ENCODE peak calls at places on chromosomes 3 and 15, in ten cellular contexts. L is A549, Q is neural progenitor cell, E is mammary epithelial cell, W is fibroblast of lung, Z is Karpas-422, C is MM.1S, Y is GM23338, T is OCI-LY7, R is PC-9. U is an unnamed sample.

GRCh38 chr3:117600666-117601065 is 891.1 kb downstream of the TUSC7 start:
- DNase-seq in L (no peak), Q (no peak), E (no peak), W (no peak), Z (no peak), C (no peak), Y (no peak), T (no peak), R (no peak), U (no peak)

GRCh38 chr15:74800559-74801094 is 12.0 kb upstream of the LMAN1L start:
- DNase-seq in L (no peak), Q (no peak), E (no peak), W (no peak), Z (no peak), C (no peak), Y (no peak), T (no peak), R (no peak), U (no peak)

GRCh38 chr15:40787344-40787841 is 17.6 kb downstream of the C15orf62 start:
- DNase-seq in L (no peak), Q (no peak), E (peak; percentile 97), W (peak; percentile 57), Z (no peak), C (peak; percentile 17), Y (peak; percentile 94), T (peak; percentile 19), R (peak; percentile 97), U (peak; percentile 71)

GRCh38 chr3:149736180-149737100 is 15.8 kb downstream of the COMMD2 start:
- DNase-seq in L (peak; percentile 25), Q (no peak), E (peak; percentile 65), W (peak; percentile 22), Z (no peak), C (peak; percentile 36), Y (no peak), T (no peak), R (peak; percentile 90), U (peak; percentile 29)

GRCh38 chr3:189630667-189631372 is 369 bp upstream of the TP63 start:
- DNase-seq in L (peak; percentile 88), Q (no peak), E (no peak), W (no peak), Z (no peak), C (peak; percentile 54), Y (no peak), T (peak; percentile 26), R (no peak), U (no peak)

GRCh38 chr3:44529927-44530326 is 25.1 kb upstream of the ZKSCAN7 start:
- DNase-seq in L (no peak), Q (no peak), E (no peak), W (peak; percentile 19), Z (peak; percentile 75), C (peak; percentile 18), Y (peak; percentile 44), T (peak; percentile 20), R (no peak), U (peak; percentile 8)

GRCh38 chr15:100683434-100683833 is 81.0 kb downstream of the ASB7 start:
- DNase-seq in L (no peak), Q (no peak), E (no peak), W (no peak), Z (no peak), C (no peak), Y (no peak), T (no peak), R (no peak), U (no peak)

GRCh38 chr15:66862111-66862815 is 160.2 kb downstream of the SMAD6 start:
- DNase-seq in L (peak; percentile 40), Q (no peak), E (peak; percentile 26), W (no peak), Z (no peak), C (no peak), Y (peak; percentile 29), T (no peak), R (no peak), U (no peak)

GRCh38 chr3:152328841-152329240 is 60.1 kb downstream of the MBNL1 start:
- DNase-seq in L (peak; percentile 80), Q (no peak), E (peak; percentile 62), W (peak; percentile 85), Z (no peak), C (no peak), Y (no peak), T (no peak), R (peak; percentile 91), U (peak; percentile 95)

GRCh38 chr3:167823738-167824137 is 88.2 kb downstream of the SERPINI1 start:
- DNase-seq in L (no peak), Q (no peak), E (no peak), W (no peak), Z (no peak), C (no peak), Y (no peak), T (no peak), R (no peak), U (no peak)

GRCh38 chr3:163561151-163561550 is 1517.1 kb downstream of the SI start:
- DNase-seq in L (no peak), Q (peak; percentile 36), E (no peak), W (no peak), Z (no peak), C (no peak), Y (peak; percentile 59), T (no peak), R (no peak), U (no peak)

GRCh38 chr3:111072016-111072891 is 638 bp downstream of the NECTIN3 start:
- DNase-seq in L (peak; percentile 14), Q (peak; percentile 64), E (peak; percentile 52), W (peak; percentile 66), Z (no peak), C (peak; percentile 37), Y (peak; percentile 77), T (no peak), R (no peak), U (peak; percentile 37)

GRCh38 chr3:151639096-151639740 is 94.5 kb upstream of the AADACL2 start:
- DNase-seq in L (no peak), Q (no peak), E (no peak), W (no peak), Z (no peak), C (no peak), Y (no peak), T (no peak), R (no peak), U (no peak)

GRCh38 chr3:159854500-159855124 is 134.0 kb upstream of the IL12A start:
- DNase-seq in L (peak; percentile 69), Q (no peak), E (peak; percentile 86), W (peak; percentile 81), Z (peak; percentile 30), C (no peak), Y (no peak), T (no peak), R (peak; percentile 99), U (peak; percentile 94)

GRCh38 chr3:159853506-159853864 is 135.2 kb upstream of the IL12A start:
- DNase-seq in L (no peak), Q (no peak), E (no peak), W (no peak), Z (no peak), C (no peak), Y (no peak), T (no peak), R (no peak), U (no peak)

GRCh38 chr3:159850481-159850880 is 138.2 kb upstream of the IL12A start:
- DNase-seq in L (no peak), Q (no peak), E (no peak), W (no peak), Z (peak; percentile 29), C (no peak), Y (no peak), T (no peak), R (peak; percentile 15), U (no peak)

GRCh38 chr3:159852821-159853505 is 135.7 kb upstream of the IL12A start:
- DNase-seq in L (no peak), Q (peak; percentile 38), E (peak; percentile 66), W (peak; percentile 63), Z (peak; percentile 10), C (peak; percentile 55), Y (peak; percentile 60), T (no peak), R (peak; percentile 35), U (peak; percentile 97)

GRCh38 chr3:159852256-159852655 is 136.4 kb upstream of the IL12A start:
- DNase-seq in L (no peak), Q (no peak), E (no peak), W (peak; percentile 83), Z (no peak), C (no peak), Y (no peak), T (no peak), R (peak; percentile 10), U (peak; percentile 67)
- H3K4me2 ChIP-seq in L (peak overlapping the region; percentile 64), Q (peak overlapping the region; percentile 61), E (peak overlapping the region; percentile 71), W (peak overlapping the region; percentile 84), Z (no peak overlapping the region), C (peak overlapping the region; percentile 79), Y (peak overlapping the region; percentile 48), T (no peak overlapping the region), R (no peak overlapping the region), U (peak overlapping the region; percentile 91)

DNA sequence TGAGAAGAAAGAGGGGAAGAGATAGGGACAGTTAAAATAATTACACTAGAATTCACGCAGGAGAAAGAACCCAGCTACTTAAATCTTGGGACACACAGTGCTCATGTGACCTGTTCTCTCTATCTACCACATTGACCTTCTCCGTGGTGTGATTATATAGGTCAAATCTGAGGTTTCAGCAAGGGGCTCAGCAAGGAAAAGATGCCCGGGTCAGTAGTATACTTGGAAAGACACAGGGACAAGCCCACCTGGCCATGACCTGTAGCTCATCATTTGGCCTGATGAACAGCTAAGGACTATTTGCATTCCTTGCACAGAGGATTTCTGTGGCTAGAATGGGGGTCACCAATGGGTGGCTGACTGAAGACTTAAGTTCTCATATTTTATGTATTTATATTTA is 71.9 kb downstream of the SSR3 start:
- DNase-seq in L (no peak), Q (no peak), E (no peak), W (no peak), Z (no peak), C (no peak), Y (no peak), T (no peak), R (no peak), U (no peak)
- H3K27ac ChIP-seq in L (no peak overlapping the region), Q (no peak overlapping the region), E (no peak overlapping the region), W (no peak overlapping the region), Z (no peak overlapping the region), C (peak overlapping the region; percentile 86), Y (no peak overlapping the region), T (no peak overlapping the region), R (no peak overlapping the region), U (no peak overlapping the region)

GRCh38 chr3:1118074-1118473 is 25.2 kb downstream of the CNTN6 start:
- DNase-seq in L (no peak), Q (no peak), E (peak; percentile 59), W (peak; percentile 5), Z (no peak), C (no peak), Y (no peak), T (no peak), R (peak; percentile 34), U (no peak)
- H3K4me2 ChIP-seq in L (no peak overlapping the region), Q (no peak overlapping the region), E (no peak overlapping the region), W (no peak overlapping the region), Z (no peak overlapping the region), C (no peak overlapping the region), Y (no peak overlapping the region), T (no peak overlapping the region), R (no peak overlapping the region), U (no peak overlapping the region)

GRCh38 chr3:133040696-133041523 is 2.7 kb downstream of the TMEM108 start:
- DNase-seq in L (peak; percentile 51), Q (peak; percentile 91), E (peak; percentile 44), W (peak; percentile 82), Z (peak; percentile 84), C (peak; percentile 56), Y (peak; percentile 94), T (peak; percentile 62), R (peak; percentile 36), U (peak; percentile 64)
- H3K27ac ChIP-seq in L (no peak overlapping the region), Q (no peak overlapping the region), E (no peak overlapping the region), W (no peak overlapping the region), Z (no peak overlapping the region), C (no peak overlapping the region), Y (no peak overlapping the region), T (no peak overlapping the region), R (no peak overlapping the region), U (no peak overlapping the region)

GRCh38 chr3:49411550-49411967 is 217 bp downstream of the RHOA start:
- DNase-seq in L (no peak), Q (peak; percentile 86), E (no peak), W (no peak), Z (no peak), C (no peak), Y (peak; percentile 74), T (peak; percentile 77), R (no peak), U (no peak)
- H3K4me2 ChIP-seq in L (peak overlapping the region; percentile 87), Q (peak overlapping the region; percentile 89), E (peak overlapping the region; percentile 13), W (no peak overlapping the region), Z (peak overlapping the region; percentile 81), C (peak overlapping the region; percentile 74), Y (peak overlapping the region; percentile 89), T (peak overlapping the region; percentile 86), R (peak overlapping the region; percentile 89), U (peak overlapping the region; percentile 99)

U was measured in endothelial cell of umbilical vein.